ENCODE peak calls at places on chromosomes 12 and 14, in nine cellular contexts. K is lung, R is brain microvascular endothelial cell, D is fibroblast of lung, M is left ventricle myocardium inferior, T is uterus, X is breast epithelium, E is ascending aorta, Y is SK-N-SH. A is an unnamed sample.

GRCh38 chr12:92431146-92431545 is 271.6 kb upstream of the PLEKHG7 start:
- DNase-seq in K (no peak), R (no peak), D (no peak), M (no peak), T (no peak), X (no peak), E (no peak), Y (no peak), A (no peak)

GRCh38 chr12:124647316-124647715 is 79.9 kb upstream of the NCOR2 start:
- DNase-seq in K (no peak), R (no peak), D (no peak), M (no peak), T (no peak), X (no peak), E (no peak), Y (no peak), A (no peak)

GRCh38 chr14:69643430-69644200 is 32.2 kb downstream of the SUSD6 start:
- DNase-seq in K (peak; percentile 74), R (peak; percentile 53), D (peak; percentile 83), M (no peak), T (peak; percentile 56), X (peak; percentile 79), E (peak; percentile 28), Y (no peak), A (no peak)

GRCh38 chr14:55366271-55366670 is 45.4 kb downstream of the ATG14 start:
- DNase-seq in K (no peak), R (peak; percentile 24), D (peak; percentile 53), M (no peak), T (no peak), X (no peak), E (no peak), Y (no peak), A (no peak)

GRCh38 chr14:105157872-105158271 is 10.7 kb downstream of the JAG2 start:
- DNase-seq in K (no peak), R (no peak), D (no peak), M (no peak), T (no peak), X (no peak), E (no peak), Y (no peak), A (no peak)

GRCh38 chr14:69069020-69069421 is 83.9 kb downstream of the DCAF5 start:
- DNase-seq in K (no peak), R (peak; percentile 56), D (peak; percentile 87), M (no peak), T (no peak), X (no peak), E (no peak), Y (no peak), A (peak; percentile 59)

GRCh38 chr14:81453166-81453766 is 53.1 kb upstream of the STON2 start:
- DNase-seq in K (peak; percentile 52), R (peak; percentile 39), D (peak; percentile 53), M (no peak), T (no peak), X (no peak), E (no peak), Y (peak; percentile 65), A (peak; percentile 72)

GRCh38 chr14:67618617-67619063 is 1.1 kb upstream of the ARG2 start:
- DNase-seq in K (no peak), R (peak; percentile 78), D (peak; percentile 71), M (no peak), T (peak; percentile 17), X (no peak), E (no peak), Y (peak; percentile 67), A (peak; percentile 92)

GRCh38 chr12:27794818-27795584 is 15.0 kb upstream of the MANSC4 start:
- DNase-seq in K (no peak), R (no peak), D (no peak), M (no peak), T (no peak), X (no peak), E (no peak), Y (no peak), A (no peak)

GRCh38 chr14:59695198-59695597 is 118.6 kb upstream of the CCDC175 start:
- DNase-seq in K (no peak), R (no peak), D (no peak), M (no peak), T (no peak), X (no peak), E (no peak), Y (no peak), A (no peak)

GRCh38 chr14:23123419-23123818 is 4.4 kb upstream of the CEBPE start:
- DNase-seq in K (peak; percentile 75), R (no peak), D (no peak), M (peak; percentile 78), T (peak; percentile 56), X (peak; percentile 92), E (no peak), Y (peak; percentile 57), A (peak; percentile 34)

GRCh38 chr12:48973992-48974673 is 2.6 kb upstream of the WNT10B start:
- DNase-seq in K (no peak), R (peak; percentile 61), D (peak; percentile 57), M (peak; percentile 58), T (no peak), X (no peak), E (no peak), Y (peak; percentile 81), A (peak; percentile 73)

GRCh38 chr14:100890044-100890443 is 13.5 kb downstream of the RTL1 start:
- DNase-seq in K (no peak), R (no peak), D (no peak), M (no peak), T (peak; percentile 15), X (peak; percentile 22), E (no peak), Y (no peak), A (no peak)

GRCh38 chr12:131565256-131566005 is 145.5 kb upstream of the SFSWAP start:
- DNase-seq in K (no peak), R (no peak), D (no peak), M (no peak), T (no peak), X (no peak), E (no peak), Y (no peak), A (no peak)

GRCh38 chr12:108457734-108458361 is 57.2 kb upstream of the FICD start:
- DNase-seq in K (no peak), R (no peak), D (no peak), M (no peak), T (no peak), X (no peak), E (no peak), Y (no peak), A (no peak)
- TF ChIP-seq CTCF in K (no peak), R (peak; percentile 5), D (no peak), M (no peak), T (no peak), X (no peak), E (no peak), Y (no peak), A (no peak)

DNA sequence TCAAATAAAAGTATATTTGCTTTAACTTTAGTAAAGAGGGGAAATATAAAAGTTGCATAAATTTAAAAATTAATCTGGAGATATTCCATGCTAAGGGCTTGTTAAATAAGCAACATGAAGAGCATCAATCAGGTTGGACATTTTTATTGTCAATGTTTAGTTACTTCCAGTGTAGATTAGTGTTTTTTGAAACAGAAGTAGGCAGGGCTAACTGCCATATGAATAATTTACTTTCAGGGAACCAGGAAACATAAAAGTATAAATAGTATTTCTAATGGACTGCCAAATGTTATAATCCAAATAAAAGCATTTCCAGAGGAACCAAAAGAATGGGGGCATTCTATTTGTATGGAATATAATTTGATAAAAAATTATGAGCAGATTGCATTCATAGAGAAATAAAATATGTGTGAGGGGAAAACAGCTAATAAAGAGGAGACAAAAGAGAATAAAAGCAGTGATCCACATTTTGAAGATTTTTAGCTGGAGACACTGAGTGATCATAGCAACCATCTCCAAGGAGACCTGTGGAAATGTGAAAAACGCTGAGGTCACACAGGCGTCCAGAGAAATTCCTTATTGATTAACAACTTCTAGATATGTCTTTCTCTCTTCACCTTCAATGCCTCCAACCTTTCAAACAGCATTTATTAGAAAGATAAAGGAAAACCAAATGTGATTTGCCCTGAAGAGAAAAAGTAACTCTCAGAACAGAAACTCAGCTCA is 70.8 kb downstream of the SRGAP1 start:
- DNase-seq in K (no peak), R (peak; percentile 84), D (peak; percentile 86), M (no peak), T (no peak), X (no peak), E (no peak), Y (no peak), A (peak; percentile 83)
- H3K4me3 ChIP-seq in K (no peak overlapping the region), R (no peak overlapping the region), D (no peak overlapping the region), M (no peak overlapping the region), T (no peak overlapping the region), X (no peak overlapping the region), E (no peak overlapping the region), Y (no peak overlapping the region), A (no peak overlapping the region)

DNA sequence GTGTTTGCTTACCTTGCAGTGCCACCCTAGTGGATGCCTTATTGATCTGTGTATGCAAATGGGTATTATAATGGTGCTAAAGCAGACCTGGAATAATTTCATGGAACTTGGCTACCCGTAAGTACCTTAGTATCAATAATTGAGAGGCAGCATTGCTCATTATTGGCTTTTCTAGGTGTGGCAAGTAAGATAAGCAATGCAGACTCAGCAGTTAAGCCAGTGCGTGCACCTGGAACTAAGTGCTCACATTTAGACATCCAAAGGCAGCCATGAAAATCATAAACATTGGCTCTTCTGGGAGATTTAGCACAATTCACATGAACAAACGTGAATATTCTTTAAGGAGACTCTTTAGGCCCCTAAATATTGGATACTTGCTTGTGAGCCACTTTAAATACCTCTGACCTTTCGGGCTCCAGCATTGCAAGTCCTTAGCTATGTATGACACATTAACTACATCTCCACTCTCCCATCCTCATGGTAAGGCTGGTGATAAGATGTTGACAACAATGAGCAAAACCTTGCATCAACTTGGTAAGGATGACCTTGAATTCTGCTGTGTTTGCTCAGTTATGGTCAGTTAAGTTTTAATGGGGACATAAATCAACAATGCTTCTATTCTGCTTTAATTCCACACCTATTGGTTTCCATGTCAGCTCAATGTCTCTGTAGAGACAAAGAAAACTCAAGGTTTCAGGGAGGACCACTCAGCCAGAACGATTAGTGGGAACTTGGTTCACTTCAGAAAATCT is 112.0 kb downstream of the SLC5A8 start:
- DNase-seq in K (no peak), R (no peak), D (no peak), M (no peak), T (no peak), X (no peak), E (no peak), Y (no peak), A (no peak)
- TF ChIP-seq CTCF in K (no peak), R (no peak), D (no peak), M (no peak), T (no peak), X (no peak), E (no peak), Y (no peak), A (no peak)

DNA sequence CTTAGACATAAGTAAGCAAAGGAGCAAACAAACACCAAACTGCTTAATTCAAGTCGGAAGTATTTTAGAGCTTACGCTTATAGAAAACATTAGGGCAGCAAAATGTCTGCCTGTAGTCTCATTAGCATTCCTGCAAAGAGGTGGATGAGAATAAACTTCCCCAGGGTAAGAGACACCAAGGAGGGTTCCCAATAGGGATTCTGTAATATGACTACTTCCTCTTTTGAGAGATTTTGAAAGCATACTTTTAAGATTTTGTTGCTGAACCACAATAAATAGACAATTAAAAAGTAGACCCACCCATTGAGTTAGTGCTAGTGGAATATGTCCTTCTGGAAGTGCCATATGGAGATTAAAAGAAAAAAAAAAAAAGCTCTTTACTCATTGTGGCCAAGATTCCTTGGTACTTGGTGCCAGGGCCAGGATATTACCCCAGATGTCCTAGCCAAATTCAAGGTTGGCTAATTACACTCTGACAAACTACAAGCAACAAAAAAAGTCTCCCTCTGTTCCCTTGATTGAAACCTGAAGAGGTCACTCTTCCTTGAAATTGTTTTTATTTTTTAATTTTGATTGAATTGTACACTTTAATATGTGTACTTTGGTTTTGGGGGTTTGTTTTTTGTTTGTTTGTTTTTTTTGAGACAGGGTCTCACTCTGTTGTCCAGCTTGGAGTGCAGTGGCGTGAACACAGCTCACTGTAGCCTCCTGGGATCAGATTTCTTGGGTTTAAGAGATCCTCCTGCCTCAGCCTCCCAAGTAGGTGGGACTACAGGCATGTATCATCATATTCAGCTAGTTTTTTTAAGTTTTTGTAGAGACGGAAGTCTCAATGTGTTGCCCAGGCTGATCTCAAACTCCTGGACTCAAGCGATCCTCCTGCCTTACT is 8.7 kb downstream of the CLIP1 start:
- DNase-seq in K (no peak), R (no peak), D (no peak), M (no peak), T (no peak), X (no peak), E (no peak), Y (no peak), A (no peak)
- H3K4me3 ChIP-seq in K (no peak overlapping the region), R (no peak overlapping the region), D (no peak overlapping the region), M (no peak overlapping the region), T (no peak overlapping the region), X (no peak overlapping the region), E (no peak overlapping the region), Y (no peak overlapping the region), A (no peak overlapping the region)